ENCODE peak calls at places on chromosomes 1 and 21, in nine cellular contexts. A is AG04449, S is HFF-Myc, L is LNCaP clone FGC, B is foreskin fibroblast, Q is AG04450, W is adrenal gland, I is uterus, T is H9. H is an unnamed sample.

GRCh38 chr1:75129660-75130311 is 4.4 kb upstream of the LHX8 start:
- DNase-seq in Q (no peak), A (no peak), T (no peak), B (no peak), W (no peak), S (no peak), L (no peak), I (no peak), H (no peak)

GRCh38 chr1:198417041-198417440 is 123.4 kb downstream of the ATP6V1G3 start:
- DNase-seq in S (no peak), A (no peak), Q (no peak), T (no peak), W (no peak), B (peak), L (no peak), I (no peak), H (no peak)

GRCh38 chr21:41497008-41497407 is 10.9 kb downstream of the TMPRSS2 start:
- DNase-seq in W (no peak), I (no peak), T (no peak), B (no peak), A (no peak), Q (no peak), L (no peak), S (no peak), H (no peak)

GRCh38 chr1:208216062-208216461 is 28.1 kb downstream of the PLXNA2 start:
- DNase-seq in T (no peak), S (no peak), A (peak), B (peak), I (no peak), L (no peak), W (no peak), Q (no peak), H (no peak)

GRCh38 chr1:36576118-36576517 is 93.4 kb upstream of the CSF3R start:
- DNase-seq in L (no peak), B (peak), W (peak), S (peak), T (peak), I (peak), A (no peak), Q (no peak), H (peak)

GRCh38 chr1:94926915-94927404 is at the start of gene CNN3:
- DNase-seq in L (no peak), T (peak), Q (peak), S (peak), B (peak), W (peak), I (peak), A (peak), H (peak)

GRCh38 chr1:22832414-22832786 is 121.8 kb downstream of the EPHB2 start:
- DNase-seq in W (no peak), I (no peak), B (peak), Q (peak), A (no peak), T (no peak), L (no peak), S (no peak), H (no peak)

GRCh38 chr1:89633745-89634625 is 1.1 kb downstream of the LRRC8C start:
- DNase-seq in L (no peak), W (peak), B (peak), Q (no peak), I (peak), T (peak), S (no peak), A (no peak), H (peak)

GRCh38 chr21:45060089-45060488 is 14.3 kb upstream of the ADARB1 start:
- DNase-seq in T (peak), L (no peak), Q (no peak), B (no peak), I (no peak), A (no peak), S (no peak), W (no peak), H (no peak)

GRCh38 chr21:40049959-40050290 is 182.7 kb downstream of the PCP4 start:
- DNase-seq in S (no peak), A (no peak), T (peak), Q (no peak), B (no peak), L (no peak), W (no peak), I (no peak), H (no peak)

GRCh38 chr1:39722495-39722894 is 16.2 kb upstream of the PPIE start:
- DNase-seq in A (no peak), T (no peak), L (no peak), Q (no peak), I (no peak), B (peak), W (no peak), S (no peak), H (no peak)

GRCh38 chr21:14956826-14957225 is 108.0 kb downstream of the NRIP1 start:
- DNase-seq in S (peak), I (no peak), B (peak), W (no peak), L (no peak), Q (peak), A (peak), T (no peak), H (no peak)

GRCh38 chr1:170530972-170531757 is 801 bp upstream of the GORAB start:
- DNase-seq in I (peak), B (peak), S (no peak), L (no peak), T (no peak), Q (no peak), A (no peak), W (peak), H (no peak)

GRCh38 chr1:227437495-227438008 is 119.3 kb upstream of the CDC42BPA start:
- DNase-seq in T (no peak), L (no peak), B (peak), Q (no peak), S (no peak), I (no peak), W (no peak), A (no peak), H (peak)

GRCh38 chr1:204377800-204378608 is 18.3 kb upstream of the PLEKHA6 start:
- DNase-seq in I (no peak), L (no peak), Q (no peak), B (peak), W (peak), S (no peak), T (peak), A (no peak), H (peak)

GRCh38 chr21:37159053-37159776 is 86.2 kb downstream of the TTC3 start:
- DNase-seq in W (no peak), B (no peak), I (no peak), L (peak), A (no peak), S (no peak), Q (peak), T (no peak), H (peak)

GRCh38 chr1:17569200-17570139 is 30.0 kb downstream of the ARHGEF10L start:
- DNase-seq in T (no peak), L (no peak), W (peak), B (peak), I (peak), Q (no peak), S (peak), A (peak), H (no peak)

GRCh38 chr1:235918032-235918431 is 51.3 kb upstream of the LYST start:
- DNase-seq in L (no peak), I (no peak), T (no peak), A (no peak), W (no peak), Q (no peak), S (no peak), B (peak), H (no peak)

GRCh38 chr21:26405735-26406361 is 167.2 kb downstream of the CYYR1 start:
- DNase-seq in Q (peak), B (peak), A (peak), T (peak), L (no peak), S (peak), I (no peak), W (peak), H (peak)

GRCh38 chr1:183323849-183324683 is 94.1 kb downstream of the NMNAT2 start:
- DNase-seq in A (no peak), W (no peak), S (no peak), B (no peak), I (no peak), Q (no peak), L (no peak), T (no peak), H (no peak)

GRCh38 chr1:63947904-63948303 is 174.1 kb downstream of the ROR1 start:
- DNase-seq in I (no peak), T (no peak), A (no peak), L (no peak), S (no peak), Q (no peak), B (no peak), W (no peak), H (no peak)

GRCh38 chr1:203913045-203913444 is 51.6 kb downstream of the SNRPE start:
- DNase-seq in L (no peak), Q (no peak), A (no peak), I (no peak), B (peak), T (no peak), S (no peak), W (no peak), H (no peak)

GRCh38 chr1:184050631-184051030 is 899 bp upstream of the TSEN15 start:
- DNase-seq in Q (no peak), S (no peak), I (no peak), W (no peak), L (no peak), A (no peak), B (peak), T (no peak), H (no peak)

GRCh38 chr1:177274687-177275211 is 104.0 kb downstream of the BRINP2 start:
- DNase-seq in S (peak), L (no peak), Q (no peak), B (peak), I (peak), W (peak), T (no peak), A (peak), H (no peak)

GRCh38 chr1:81327103-81327728 is 473.5 kb upstream of the ADGRL2 start:
- DNase-seq in L (no peak), A (no peak), W (no peak), Q (no peak), T (no peak), I (no peak), B (no peak), S (no peak), H (no peak)

GRCh38 chr1:43981636-43982035 is 2.6 kb downstream of the B4GALT2 start:
- DNase-seq in L (no peak), I (no peak), T (no peak), Q (no peak), S (no peak), B (no peak), W (no peak), A (no peak), H (no peak)

GRCh38 chr1:152654110-152654509 is 9.1 kb upstream of the LCE2D start:
- DNase-seq in T (peak), A (no peak), Q (no peak), W (peak), I (no peak), S (no peak), B (peak), L (peak), H (peak)

GRCh38 chr1:196467230-196467629 is 141.0 kb downstream of the KCNT2 start:
- DNase-seq in Q (no peak), I (no peak), L (no peak), W (no peak), A (no peak), T (no peak), B (no peak), S (no peak), H (no peak)

GRCh38 chr1:103197266-103197665 is 88.9 kb upstream of the COL11A1 start:
- DNase-seq in W (no peak), I (no peak), A (no peak), S (no peak), L (no peak), Q (no peak), T (no peak), B (peak), H (no peak)

GRCh38 chr1:48870596-48870995 is 93.9 kb upstream of the BEND5 start:
- DNase-seq in W (no peak), L (no peak), A (no peak), Q (no peak), S (no peak), T (no peak), B (peak), I (no peak), H (no peak)

GRCh38 chr1:229514578-229515275 is 6.6 kb upstream of the NUP133 start:
- DNase-seq in A (peak), B (peak), T (peak), W (peak), S (peak), Q (peak), I (peak), L (peak), H (peak)

GRCh38 chr1:32997381-32997891 is 32.8 kb upstream of the RNF19B start:
- DNase-seq in S (no peak), I (no peak), W (peak), B (peak), A (peak), T (no peak), L (no peak), Q (no peak), H (no peak)

GRCh38 chr1:114609826-114610225 is 28.4 kb upstream of the BCAS2 start:
- DNase-seq in Q (no peak), I (no peak), B (no peak), T (no peak), A (no peak), L (no peak), S (no peak), W (no peak), H (no peak)

DNA sequence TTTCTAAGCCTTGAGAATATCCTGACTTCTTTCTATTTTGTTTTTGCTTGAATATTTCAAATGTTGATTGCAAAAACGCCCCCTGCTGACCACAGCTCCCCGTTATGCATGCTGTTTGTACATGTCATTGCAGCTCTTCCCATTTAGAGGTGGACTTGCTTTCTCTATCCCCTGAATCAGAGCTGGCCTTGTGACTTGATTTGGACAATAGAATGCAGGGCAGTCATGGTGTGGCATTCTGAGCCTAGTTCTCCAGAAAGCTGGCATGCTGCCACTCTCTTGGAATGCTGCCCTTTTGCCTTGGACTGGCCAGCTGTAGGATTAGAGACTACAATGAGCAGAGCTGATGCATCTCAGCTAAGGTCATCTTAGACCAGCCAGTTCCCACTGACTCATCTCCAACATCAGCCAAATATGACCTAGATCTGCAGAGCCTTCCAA is 1561.5 kb downstream of the MRPL39 start:
- DNase-seq in I (peak), Q (peak), L (peak), S (peak), A (peak), B (peak), W (peak), T (no peak), H (no peak)
- TF ChIP-seq CTCF in I (peak), Q (peak), L (peak), S (no peak), A (peak), B (no peak), W (peak), T (no peak), H (peak)

GRCh38 chr1:24418898-24419628 is 3.5 kb downstream of the NIPAL3 start:
- DNase-seq in L (peak), A (no peak), B (peak), T (peak), S (no peak), Q (no peak), I (peak), W (no peak), H (no peak)

GRCh38 chr1:24424990-24425389 is 9.4 kb downstream of the NIPAL3 start:
- DNase-seq in W (no peak), S (no peak), I (no peak), Q (no peak), B (no peak), T (no peak), A (no peak), L (no peak), H (no peak)

GRCh38 chr1:24424207-24424606 is 8.6 kb downstream of the NIPAL3 start:
- DNase-seq in Q (no peak), W (no peak), I (no peak), T (no peak), A (no peak), B (no peak), L (no peak), S (no peak), H (no peak)

GRCh38 chr1:24420547-24420946 is 4.9 kb downstream of the NIPAL3 start:
- DNase-seq in A (no peak), L (no peak), I (no peak), B (peak), T (no peak), Q (no peak), S (no peak), W (no peak), H (no peak)

GRCh38 chr1:24421502-24421901 is 5.9 kb downstream of the NIPAL3 start:
- DNase-seq in B (no peak), L (no peak), A (no peak), Q (no peak), T (no peak), I (no peak), S (no peak), W (no peak), H (no peak)
- TF ChIP-seq CTCF in B (no peak), L (no peak), A (no peak), Q (no peak), T (peak), I (no peak), S (no peak), W (no peak), H (no peak)

DNA sequence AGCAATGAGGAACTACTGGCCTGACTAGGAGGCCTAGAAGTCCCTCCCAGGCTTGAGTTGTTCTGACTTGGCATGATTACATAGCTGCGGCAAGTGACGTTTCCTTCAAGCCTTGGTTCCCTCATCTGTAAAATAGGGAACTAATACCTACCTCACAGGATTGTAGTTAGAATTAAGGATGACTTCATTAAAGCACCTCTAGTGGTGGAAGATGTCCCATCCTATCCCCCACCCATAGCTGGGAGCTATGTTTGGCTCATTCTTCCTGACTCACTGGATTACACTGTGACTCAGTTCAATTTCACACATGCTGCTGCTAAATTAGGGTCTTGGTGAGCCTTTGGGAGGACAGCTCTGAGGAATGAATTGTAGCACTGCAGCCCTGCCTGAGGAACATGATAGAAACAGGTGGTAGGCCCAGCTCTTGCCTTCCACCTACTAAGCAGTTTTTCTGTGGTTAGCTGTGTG is 6.0 kb upstream of the SHISA4 start:
- DNase-seq in S (peak), Q (no peak), I (no peak), T (no peak), A (peak), L (no peak), W (no peak), B (peak), H (no peak)
- TF ChIP-seq CTCF in S (no peak), Q (peak), I (no peak), T (peak), A (peak), L (no peak), W (peak), B (peak), H (no peak)

DNA sequence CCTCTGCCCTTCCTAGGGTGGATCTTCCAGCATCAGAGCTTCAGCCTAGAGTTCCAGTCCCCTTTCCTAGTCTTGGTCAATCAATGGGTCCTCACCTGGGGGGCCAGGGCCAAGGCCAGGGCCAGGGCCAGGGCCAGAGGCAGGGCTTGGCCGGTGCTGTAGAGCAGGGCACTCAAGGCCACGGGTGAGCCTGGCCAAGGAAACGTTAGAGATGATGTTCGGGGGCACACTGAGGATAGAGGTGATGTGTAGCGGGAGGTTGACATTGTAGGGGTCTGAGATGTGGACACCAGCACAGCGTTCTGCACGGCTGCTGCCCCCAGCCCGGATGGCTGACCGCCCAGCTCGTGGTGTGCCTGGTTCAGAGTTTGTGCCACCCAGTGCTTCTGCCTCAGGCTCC is 5.4 kb upstream of the USF1 start:
- DNase-seq in I (no peak), L (no peak), Q (no peak), T (no peak), S (no peak), A (no peak), W (no peak), B (no peak), H (no peak)
- TF ChIP-seq CTCF in I (no peak), L (no peak), Q (no peak), T (no peak), S (no peak), A (no peak), W (no peak), B (no peak), H (no peak)

DNA sequence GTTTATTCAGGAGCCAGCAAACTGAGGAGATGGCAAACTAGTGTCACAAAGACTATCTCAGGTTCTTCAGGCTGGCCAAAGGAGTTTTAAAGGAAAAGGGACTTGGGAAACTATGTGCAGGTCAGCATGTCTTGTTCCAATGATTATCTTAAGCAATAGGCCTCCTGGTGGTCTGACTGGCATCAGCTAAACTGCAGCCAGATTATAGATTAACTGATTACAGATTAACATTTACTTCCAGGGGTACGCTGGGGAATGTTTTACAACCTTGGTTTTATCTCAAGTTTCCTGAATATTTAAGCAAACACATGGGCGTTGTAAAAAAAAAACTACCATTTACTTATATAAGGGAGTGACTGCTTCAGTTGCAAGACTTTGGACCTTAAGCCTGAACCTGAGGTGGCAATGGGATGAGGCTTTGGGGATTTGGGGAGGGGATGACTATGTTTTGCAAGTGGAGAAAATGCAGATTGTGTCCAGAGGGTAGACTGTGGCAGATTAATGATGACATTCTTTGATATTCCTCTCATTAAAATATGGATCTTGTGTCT is 600.7 kb upstream of the B3GALT2 start:
- DNase-seq in W (no peak), Q (no peak), A (no peak), S (no peak), I (no peak), T (no peak), B (no peak), L (no peak), H (no peak)
- TF ChIP-seq CTCF in W (no peak), Q (no peak), A (no peak), S (no peak), I (no peak), T (no peak), B (no peak), L (no peak), H (no peak)

H was measured in GM20000.